ENCODE peak calls at places on chromosomes 1 and 21, in eight cellular contexts. One of them, this sample, is unnamed.

GRCh38 chr1:39205102-39205780 is 746 bp downstream of the MACF1 start:
- DNase-seq in activated naive CD4-positive, alpha-beta T cell treated with anti-CD3 and anti-CD28 coated beads, Interleukin-2, amount 10 ng/mL, durations not matched to agents 7 days and 5 days: peak
- DNase-seq in GM20000: peak
- DNase-seq in effector CD8-positive, alpha-beta T cell: no peak
- DNase-seq in lung microvascular endothelial cell: no peak
- DNase-seq in MCF 10A: peak
- DNase-seq in hippocampal formation: peak
- DNase-seq in thyroid gland: no peak
- DNase-seq in this sample: no peak

GRCh38 chr1:208174736-208175507 is 69.3 kb downstream of the PLXNA2 start:
- DNase-seq in activated naive CD4-positive, alpha-beta T cell treated with anti-CD3 and anti-CD28 coated beads, Interleukin-2, amount 10 ng/mL, durations not matched to agents 7 days and 5 days: no peak
- DNase-seq in GM20000: no peak
- DNase-seq in effector CD8-positive, alpha-beta T cell: no peak
- DNase-seq in lung microvascular endothelial cell: peak
- DNase-seq in MCF 10A: no peak
- DNase-seq in hippocampal formation: no peak
- DNase-seq in thyroid gland: no peak
- DNase-seq in this sample: no peak

GRCh38 chr1:231241751-231242150 is 739 bp downstream of the GNPAT start:
- DNase-seq in activated naive CD4-positive, alpha-beta T cell treated with anti-CD3 and anti-CD28 coated beads, Interleukin-2, amount 10 ng/mL, durations not matched to agents 7 days and 5 days: peak
- DNase-seq in GM20000: peak
- DNase-seq in effector CD8-positive, alpha-beta T cell: no peak
- DNase-seq in lung microvascular endothelial cell: peak
- DNase-seq in MCF 10A: peak
- DNase-seq in hippocampal formation: no peak
- DNase-seq in thyroid gland: peak
- DNase-seq in this sample: no peak

GRCh38 chr21:15552914-15553491 is 176.8 kb upstream of the USP25 start:
- DNase-seq in activated naive CD4-positive, alpha-beta T cell treated with anti-CD3 and anti-CD28 coated beads, Interleukin-2, amount 10 ng/mL, durations not matched to agents 7 days and 5 days: no peak
- DNase-seq in GM20000: peak
- DNase-seq in effector CD8-positive, alpha-beta T cell: no peak
- DNase-seq in lung microvascular endothelial cell: peak
- DNase-seq in MCF 10A: peak
- DNase-seq in hippocampal formation: no peak
- DNase-seq in thyroid gland: no peak
- DNase-seq in this sample: no peak

GRCh38 chr1:207981976-207982375 is 71.1 kb upstream of the CD34 start:
- DNase-seq in activated naive CD4-positive, alpha-beta T cell treated with anti-CD3 and anti-CD28 coated beads, Interleukin-2, amount 10 ng/mL, durations not matched to agents 7 days and 5 days: no peak
- DNase-seq in GM20000: peak
- DNase-seq in effector CD8-positive, alpha-beta T cell: no peak
- DNase-seq in lung microvascular endothelial cell: peak
- DNase-seq in MCF 10A: peak
- DNase-seq in hippocampal formation: no peak
- DNase-seq in thyroid gland: peak
- DNase-seq in this sample: no peak

GRCh38 chr21:38525454-38525853 is 27.2 kb upstream of the ERG start:
- DNase-seq in activated naive CD4-positive, alpha-beta T cell treated with anti-CD3 and anti-CD28 coated beads, Interleukin-2, amount 10 ng/mL, durations not matched to agents 7 days and 5 days: no peak
- DNase-seq in GM20000: no peak
- DNase-seq in effector CD8-positive, alpha-beta T cell: no peak
- DNase-seq in lung microvascular endothelial cell: no peak
- DNase-seq in MCF 10A: peak
- DNase-seq in hippocampal formation: no peak
- DNase-seq in thyroid gland: no peak
- DNase-seq in this sample: no peak

GRCh38 chr1:75502776-75503175 is 108.1 kb downstream of the SLC44A5 start:
- DNase-seq in activated naive CD4-positive, alpha-beta T cell treated with anti-CD3 and anti-CD28 coated beads, Interleukin-2, amount 10 ng/mL, durations not matched to agents 7 days and 5 days: no peak
- DNase-seq in GM20000: no peak
- DNase-seq in effector CD8-positive, alpha-beta T cell: no peak
- DNase-seq in lung microvascular endothelial cell: peak
- DNase-seq in MCF 10A: peak
- DNase-seq in hippocampal formation: no peak
- DNase-seq in thyroid gland: no peak
- DNase-seq in this sample: no peak

GRCh38 chr1:1199141-1199960 is 7.0 kb downstream of the TNFRSF18 start:
- DNase-seq in activated naive CD4-positive, alpha-beta T cell treated with anti-CD3 and anti-CD28 coated beads, Interleukin-2, amount 10 ng/mL, durations not matched to agents 7 days and 5 days: peak
- DNase-seq in GM20000: no peak
- DNase-seq in effector CD8-positive, alpha-beta T cell: no peak
- DNase-seq in lung microvascular endothelial cell: no peak
- DNase-seq in MCF 10A: no peak
- DNase-seq in hippocampal formation: no peak
- DNase-seq in thyroid gland: no peak
- DNase-seq in this sample: no peak

GRCh38 chr21:39123375-39123774 is 59.9 kb downstream of the PSMG1 start:
- DNase-seq in activated naive CD4-positive, alpha-beta T cell treated with anti-CD3 and anti-CD28 coated beads, Interleukin-2, amount 10 ng/mL, durations not matched to agents 7 days and 5 days: no peak
- DNase-seq in GM20000: no peak
- DNase-seq in effector CD8-positive, alpha-beta T cell: no peak
- DNase-seq in lung microvascular endothelial cell: no peak
- DNase-seq in MCF 10A: no peak
- DNase-seq in hippocampal formation: no peak
- DNase-seq in thyroid gland: no peak
- DNase-seq in this sample: no peak

GRCh38 chr21:39803393-39803792 is 58.4 kb downstream of the IGSF5 start:
- DNase-seq in activated naive CD4-positive, alpha-beta T cell treated with anti-CD3 and anti-CD28 coated beads, Interleukin-2, amount 10 ng/mL, durations not matched to agents 7 days and 5 days: no peak
- DNase-seq in GM20000: no peak
- DNase-seq in effector CD8-positive, alpha-beta T cell: no peak
- DNase-seq in lung microvascular endothelial cell: no peak
- DNase-seq in MCF 10A: no peak
- DNase-seq in hippocampal formation: no peak
- DNase-seq in thyroid gland: no peak
- DNase-seq in this sample: no peak

GRCh38 chr1:117166076-117166475 is 44.5 kb upstream of the TRIM45 start:
- DNase-seq in activated naive CD4-positive, alpha-beta T cell treated with anti-CD3 and anti-CD28 coated beads, Interleukin-2, amount 10 ng/mL, durations not matched to agents 7 days and 5 days: no peak
- DNase-seq in GM20000: no peak
- DNase-seq in effector CD8-positive, alpha-beta T cell: no peak
- DNase-seq in lung microvascular endothelial cell: no peak
- DNase-seq in MCF 10A: peak
- DNase-seq in hippocampal formation: no peak
- DNase-seq in thyroid gland: no peak
- DNase-seq in this sample: no peak

GRCh38 chr1:35769188-35769758 is 505 bp downstream of the CLSPN start:
- DNase-seq in activated naive CD4-positive, alpha-beta T cell treated with anti-CD3 and anti-CD28 coated beads, Interleukin-2, amount 10 ng/mL, durations not matched to agents 7 days and 5 days: peak
- DNase-seq in GM20000: peak
- DNase-seq in effector CD8-positive, alpha-beta T cell: peak
- DNase-seq in lung microvascular endothelial cell: peak
- DNase-seq in MCF 10A: peak
- DNase-seq in hippocampal formation: peak
- DNase-seq in thyroid gland: peak
- DNase-seq in this sample: peak

This sample was measured in GM19239.